ENCODE peak calls at places on chromosomes 6 and 20, in five cellular contexts. J is thyroid gland, C is gastrocnemius medialis, S is activated B cell treated with CpG ODN at 0.5 μM for 24 hours, H is coronary artery. D is an unnamed sample.

GRCh38 chr6:34086558-34086957 is 59.3 kb downstream of the GRM4 start:
- DNase-seq in J (no peak), C (no peak), S (no peak), H (no peak), D (no peak)

GRCh38 chr6:45560421-45560820 is 182.7 kb upstream of the SUPT3H start:
- DNase-seq in J (no peak), C (no peak), S (no peak), H (no peak), D (no peak)

GRCh38 chr6:56540950-56541600 is 101.6 kb downstream of the DST start:
- DNase-seq in J (no peak), C (no peak), S (no peak), H (no peak), D (no peak)

GRCh38 chr20:48789185-48789668 is 38.6 kb downstream of the PREX1 start:
- DNase-seq in J (no peak), C (no peak), S (peak), H (no peak), D (no peak)

GRCh38 chr6:82786251-82786650 is 279.4 kb downstream of the UBE3D start:
- DNase-seq in J (no peak), C (no peak), S (no peak), H (no peak), D (no peak)

GRCh38 chr6:26230336-26230735 is 134.7 kb upstream of the BTN3A2 start:
- DNase-seq in J (no peak), C (no peak), S (no peak), H (no peak), D (no peak)

GRCh38 chr20:39879296-39879695 is 809.7 kb downstream of the MAFB start:
- DNase-seq in J (no peak), C (no peak), S (no peak), H (no peak), D (no peak)

GRCh38 chr6:87213364-87213763 is 58.0 kb downstream of the ZNF292 start:
- DNase-seq in J (peak), C (no peak), S (no peak), H (no peak), D (no peak)

GRCh38 chr6:110250058-110250457 is 69.8 kb downstream of the CDC40 start:
- DNase-seq in J (no peak), C (no peak), S (no peak), H (no peak), D (no peak)

GRCh38 chr20:35828434-35828833 is 56.6 kb downstream of the PHF20 start:
- DNase-seq in J (peak), C (peak), S (no peak), H (no peak), D (no peak)

GRCh38 chr6:28816339-28816908 is 107.4 kb downstream of the TRIM27 start:
- DNase-seq in J (no peak), C (no peak), S (no peak), H (no peak), D (no peak)

GRCh38 chr6:34982424-34982852 is 93.4 kb downstream of the ANKS1A start:
- DNase-seq in J (peak), C (no peak), S (no peak), H (no peak), D (no peak)

GRCh38 chr6:1686117-1687098 is 76.7 kb downstream of the FOXC1 start:
- DNase-seq in J (peak), C (no peak), S (no peak), H (no peak), D (no peak)

GRCh38 chr6:3439961-3440360 is 16.9 kb downstream of the SLC22A23 start:
- DNase-seq in J (no peak), C (no peak), S (no peak), H (no peak), D (no peak)

GRCh38 chr6:101146389-101146788 is 247.1 kb upstream of the GRIK2 start:
- DNase-seq in J (no peak), C (no peak), S (no peak), H (no peak), D (no peak)

GRCh38 chr6:3290501-3291211 is 31.9 kb downstream of the PSMG4 start:
- DNase-seq in J (no peak), C (no peak), S (no peak), H (no peak), D (no peak)

GRCh38 chr20:63494420-63495166 is 4.3 kb downstream of the EEF1A2 start:
- DNase-seq in J (no peak), C (peak), S (no peak), H (no peak), D (no peak)

GRCh38 chr6:169386431-169387057 is 132.9 kb upstream of the THBS2 start:
- DNase-seq in J (no peak), C (no peak), S (no peak), H (no peak), D (peak)

GRCh38 chr20:5085380-5085779 is 34.4 kb downstream of the PCNA start:
- DNase-seq in J (peak), C (no peak), S (no peak), H (no peak), D (no peak)

GRCh38 chr6:157787080-157787479 is 36.0 kb upstream of the SNX9 start:
- DNase-seq in J (peak), C (peak), S (no peak), H (no peak), D (no peak)

GRCh38 chr6:90406142-90406794 is 109.6 kb upstream of the BACH2 start:
- DNase-seq in J (no peak), C (no peak), S (no peak), H (no peak), D (no peak)

GRCh38 chr20:34415079-34415478 is 52.0 kb downstream of the ITCH start:
- DNase-seq in J (no peak), C (peak), S (no peak), H (no peak), D (no peak)

DNA sequence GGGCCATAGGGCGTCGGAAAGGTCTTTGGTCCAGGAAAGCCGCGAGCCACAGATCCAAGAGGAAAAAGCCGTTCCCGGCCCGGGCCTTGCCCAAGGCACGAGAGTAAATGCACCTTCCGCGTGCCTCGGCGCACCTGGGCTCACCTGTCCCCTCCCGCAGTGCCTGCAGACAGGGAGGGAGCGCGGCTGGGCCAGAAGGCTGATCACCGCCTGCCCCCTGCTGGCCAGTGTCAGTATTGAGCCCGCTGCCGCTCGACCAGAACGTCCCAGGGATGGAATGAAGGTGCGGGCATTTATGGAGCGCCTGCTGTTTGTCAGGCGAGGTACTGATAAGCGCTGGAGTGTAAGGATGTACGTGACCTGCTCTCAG is 679 bp upstream of the LPIN3 start:
- DNase-seq in J (peak), C (peak), S (peak), H (peak), D (peak)
- TF ChIP-seq CTCF in J (peak), C (peak), S (peak), H (peak), D (peak)

GRCh38 chr6:17167327-17167979 is 65.6 kb downstream of the STMND1 start:
- DNase-seq in J (peak), C (peak), S (no peak), H (no peak), D (no peak)
- TF ChIP-seq CTCF in J (no peak), C (peak), S (no peak), H (peak), D (peak)

DNA sequence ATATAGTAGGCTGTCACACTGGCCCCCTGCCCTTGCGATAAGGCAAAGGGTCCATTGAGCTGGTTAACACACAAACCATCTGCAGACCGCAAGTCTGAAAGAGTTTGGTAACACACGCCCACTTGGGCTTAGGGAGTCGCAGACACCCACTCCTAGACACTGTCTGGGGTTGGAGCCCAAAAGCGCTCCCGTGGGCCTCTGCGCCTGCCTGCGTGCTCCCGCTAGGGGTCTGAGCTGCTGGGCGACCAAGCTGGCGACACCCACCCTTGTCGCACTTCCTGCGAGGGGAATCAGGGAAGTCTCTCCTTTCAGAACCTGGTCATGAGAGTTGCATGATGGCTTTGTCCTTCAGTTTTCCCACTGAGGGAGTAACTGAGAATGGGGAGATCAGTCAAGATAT is 653.0 kb downstream of the HTR1B start:
- DNase-seq in J (no peak), C (no peak), S (no peak), H (no peak), D (no peak)
- TF ChIP-seq CTCF in J (no peak), C (no peak), S (no peak), H (no peak), D (no peak)

GRCh38 chr6:42460892-42461291 is 9.2 kb upstream of the TRERF1 start:
- DNase-seq in J (no peak), C (no peak), S (no peak), H (no peak), D (no peak)
- TF ChIP-seq CTCF in J (no peak), C (no peak), S (no peak), H (no peak), D (no peak)

D was measured in osteocyte.